ENCODE peak calls at places on chromosomes 6 and 20, in seven cellular contexts. One of them, this sample, is unnamed.

GRCh38 chr6:140774080-140774505 is 1358.6 kb upstream of the GJE1 start:
- DNase-seq in hepatocyte: peak; percentile 48
- DNase-seq in lower lobe of right lung: no peak
- DNase-seq in uterus: no peak
- DNase-seq in PC-9: no peak
- DNase-seq in Panc1: peak; percentile 2
- DNase-seq in adipocyte: peak; percentile 75
- DNase-seq in this sample: no peak

GRCh38 chr20:63518351-63518861 is 2.2 kb upstream of the PPDPF start:
- DNase-seq in hepatocyte: no peak
- DNase-seq in lower lobe of right lung: peak; percentile 41
- DNase-seq in uterus: peak; percentile 20
- DNase-seq in PC-9: no peak
- DNase-seq in Panc1: no peak
- DNase-seq in adipocyte: no peak
- DNase-seq in this sample: no peak

GRCh38 chr6:164377348-164377747 is 932.1 kb downstream of the C6orf118 start:
- DNase-seq in hepatocyte: no peak
- DNase-seq in lower lobe of right lung: no peak
- DNase-seq in uterus: no peak
- DNase-seq in PC-9: no peak
- DNase-seq in Panc1: no peak
- DNase-seq in adipocyte: no peak
- DNase-seq in this sample: no peak

GRCh38 chr6:106886922-106887797 is 87.4 kb downstream of the CD24 start:
- DNase-seq in hepatocyte: peak; percentile 28
- DNase-seq in lower lobe of right lung: no peak
- DNase-seq in uterus: no peak
- DNase-seq in PC-9: no peak
- DNase-seq in Panc1: no peak
- DNase-seq in adipocyte: no peak
- DNase-seq in this sample: no peak

GRCh38 chr6:33944686-33945411 is 141.0 kb upstream of the MLN start:
- DNase-seq in hepatocyte: no peak
- DNase-seq in lower lobe of right lung: no peak
- DNase-seq in uterus: no peak
- DNase-seq in PC-9: no peak
- DNase-seq in Panc1: no peak
- DNase-seq in adipocyte: no peak
- DNase-seq in this sample: no peak

GRCh38 chr20:2866236-2866635 is 7.0 kb upstream of the PTPRA start:
- DNase-seq in hepatocyte: no peak
- DNase-seq in lower lobe of right lung: no peak
- DNase-seq in uterus: no peak
- DNase-seq in PC-9: no peak
- DNase-seq in Panc1: no peak
- DNase-seq in adipocyte: no peak
- DNase-seq in this sample: no peak

GRCh38 chr6:21824431-21825180 is 231.1 kb downstream of the SOX4 start:
- DNase-seq in hepatocyte: no peak
- DNase-seq in lower lobe of right lung: no peak
- DNase-seq in uterus: no peak
- DNase-seq in PC-9: no peak
- DNase-seq in Panc1: no peak
- DNase-seq in adipocyte: no peak
- DNase-seq in this sample: no peak

GRCh38 chr6:121441477-121441876 is 6.0 kb downstream of the GJA1 start:
- DNase-seq in hepatocyte: no peak
- DNase-seq in lower lobe of right lung: no peak
- DNase-seq in uterus: no peak
- DNase-seq in PC-9: no peak
- DNase-seq in Panc1: no peak
- DNase-seq in adipocyte: peak; percentile 6
- DNase-seq in this sample: no peak

DNA sequence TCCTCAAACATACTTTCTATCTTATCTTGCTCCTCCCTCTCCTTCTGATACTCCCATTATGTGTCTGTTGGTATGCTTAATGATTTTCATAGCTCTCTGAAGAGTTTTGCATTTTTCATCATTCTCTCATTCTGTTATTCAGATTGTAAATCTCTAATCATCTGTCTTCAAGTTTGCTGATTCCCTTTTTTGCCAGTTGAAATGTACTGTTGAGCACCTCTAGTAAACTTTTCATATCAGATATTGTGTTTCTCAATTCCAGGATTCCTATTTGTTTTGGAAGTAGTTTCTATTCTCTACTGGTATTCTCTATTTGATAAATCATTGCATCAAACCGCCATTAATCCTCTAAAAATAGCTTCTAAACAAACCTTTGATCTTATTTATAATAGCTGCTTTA is 387.7 kb downstream of the PAX1 start:
- DNase-seq in hepatocyte: no peak
- DNase-seq in lower lobe of right lung: no peak
- DNase-seq in uterus: no peak
- DNase-seq in PC-9: no peak
- DNase-seq in Panc1: no peak
- DNase-seq in adipocyte: no peak
- DNase-seq in this sample: no peak
- H3K9me3 ChIP-seq in hepatocyte: no peaks in the 10 kb centered on the region
- H3K9me3 ChIP-seq in lower lobe of right lung: peaks cover 10% of the 10 kb centered on the region
- H3K9me3 ChIP-seq in uterus: no peaks in the 10 kb centered on the region
- H3K9me3 ChIP-seq in PC-9: no peaks in the 10 kb centered on the region
- H3K9me3 ChIP-seq in Panc1: peaks cover 5% of the 10 kb centered on the region
- H3K9me3 ChIP-seq in adipocyte: peaks cover 41% of the 10 kb centered on the region
- H3K9me3 ChIP-seq in this sample: no peaks in the 10 kb centered on the region

GRCh38 chr20:30486103-30486478 is 771.4 kb upstream of the DEFB115 start:
- DNase-seq in hepatocyte: no peak
- DNase-seq in lower lobe of right lung: no peak
- DNase-seq in uterus: no peak
- DNase-seq in PC-9: no peak
- DNase-seq in Panc1: no peak
- DNase-seq in adipocyte: no peak
- DNase-seq in this sample: peak; percentile 21

GRCh38 chr20:30487947-30488926 is 769.2 kb upstream of the DEFB115 start:
- DNase-seq in hepatocyte: no peak
- DNase-seq in lower lobe of right lung: no peak
- DNase-seq in uterus: no peak
- DNase-seq in PC-9: no peak
- DNase-seq in Panc1: no peak
- DNase-seq in adipocyte: no peak
- DNase-seq in this sample: no peak

GRCh38 chr20:30485331-30486102 is 771.9 kb upstream of the DEFB115 start:
- DNase-seq in hepatocyte: no peak
- DNase-seq in lower lobe of right lung: no peak
- DNase-seq in uterus: no peak
- DNase-seq in PC-9: no peak
- DNase-seq in Panc1: no peak
- DNase-seq in adipocyte: no peak
- DNase-seq in this sample: no peak

GRCh38 chr20:30484009-30484748 is 773.3 kb upstream of the DEFB115 start:
- DNase-seq in hepatocyte: no peak
- DNase-seq in lower lobe of right lung: no peak
- DNase-seq in uterus: no peak
- DNase-seq in PC-9: no peak
- DNase-seq in Panc1: no peak
- DNase-seq in adipocyte: no peak
- DNase-seq in this sample: peak; percentile 23

GRCh38 chr20:30484749-30485070 is 772.8 kb upstream of the DEFB115 start:
- DNase-seq in hepatocyte: no peak
- DNase-seq in lower lobe of right lung: no peak
- DNase-seq in uterus: no peak
- DNase-seq in PC-9: no peak
- DNase-seq in Panc1: no peak
- DNase-seq in adipocyte: no peak
- DNase-seq in this sample: peak; percentile 36
- H3K9me3 ChIP-seq in hepatocyte: peaks cover 3% of the 10 kb centered on the region
- H3K9me3 ChIP-seq in lower lobe of right lung: peaks cover 5% of the 10 kb centered on the region
- H3K9me3 ChIP-seq in uterus: no peaks in the 10 kb centered on the region
- H3K9me3 ChIP-seq in PC-9: no peaks in the 10 kb centered on the region
- H3K9me3 ChIP-seq in Panc1: no peaks in the 10 kb centered on the region
- H3K9me3 ChIP-seq in adipocyte: peaks cover 8% of the 10 kb centered on the region
- H3K9me3 ChIP-seq in this sample: peaks cover 42% of the 10 kb centered on the region

GRCh38 chr6:156029296-156029985 is 573.8 kb upstream of the NOX3 start:
- DNase-seq in hepatocyte: no peak
- DNase-seq in lower lobe of right lung: no peak
- DNase-seq in uterus: no peak
- DNase-seq in PC-9: no peak
- DNase-seq in Panc1: no peak
- DNase-seq in adipocyte: no peak
- DNase-seq in this sample: no peak
- H3K9me3 ChIP-seq in hepatocyte: no peaks in the 10 kb centered on the region
- H3K9me3 ChIP-seq in lower lobe of right lung: peaks cover 17% of the 10 kb centered on the region
- H3K9me3 ChIP-seq in uterus: no peaks in the 10 kb centered on the region
- H3K9me3 ChIP-seq in PC-9: peaks cover 3% of the 10 kb centered on the region
- H3K9me3 ChIP-seq in Panc1: peaks cover 7% of the 10 kb centered on the region
- H3K9me3 ChIP-seq in adipocyte: peaks cover 28% of the 10 kb centered on the region
- H3K9me3 ChIP-seq in this sample: peaks cover 8% of the 10 kb centered on the region

GRCh38 chr20:60664106-60664505 is 588.0 kb upstream of the CDH4 start:
- DNase-seq in hepatocyte: no peak
- DNase-seq in lower lobe of right lung: no peak
- DNase-seq in uterus: no peak
- DNase-seq in PC-9: no peak
- DNase-seq in Panc1: no peak
- DNase-seq in adipocyte: no peak
- DNase-seq in this sample: no peak
- H3K9me3 ChIP-seq in hepatocyte: no peaks in the 10 kb centered on the region
- H3K9me3 ChIP-seq in lower lobe of right lung: no peaks in the 10 kb centered on the region
- H3K9me3 ChIP-seq in uterus: no peaks in the 10 kb centered on the region
- H3K9me3 ChIP-seq in PC-9: no peaks in the 10 kb centered on the region
- H3K9me3 ChIP-seq in Panc1: no peaks in the 10 kb centered on the region
- H3K9me3 ChIP-seq in adipocyte: no peaks in the 10 kb centered on the region
- H3K9me3 ChIP-seq in this sample: no peaks in the 10 kb centered on the region

DNA sequence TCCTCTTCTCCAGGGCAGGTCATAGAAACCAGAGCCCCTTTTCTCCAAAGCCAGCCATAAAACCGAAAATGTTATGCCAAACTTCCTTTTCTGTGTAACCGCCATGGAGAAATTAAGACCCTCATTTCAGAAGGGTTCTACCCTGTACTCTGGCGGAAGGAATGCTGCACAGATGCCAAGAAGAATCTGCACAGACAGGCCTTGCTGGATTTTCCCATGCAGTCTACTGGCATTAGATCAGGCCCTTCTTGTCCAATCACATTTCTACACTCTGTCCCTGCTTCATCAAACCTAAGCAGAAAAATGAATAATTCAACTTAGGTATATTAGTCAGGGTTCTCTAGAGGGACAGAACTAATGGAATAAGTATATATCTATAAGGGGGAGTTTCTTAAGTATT is 43.2 kb upstream of the MC3R start:
- DNase-seq in hepatocyte: no peak
- DNase-seq in lower lobe of right lung: no peak
- DNase-seq in uterus: no peak
- DNase-seq in PC-9: no peak
- DNase-seq in Panc1: no peak
- DNase-seq in adipocyte: no peak
- DNase-seq in this sample: no peak
- H3K9me3 ChIP-seq in hepatocyte: no peaks in the 10 kb centered on the region
- H3K9me3 ChIP-seq in lower lobe of right lung: peaks cover 4% of the 10 kb centered on the region
- H3K9me3 ChIP-seq in uterus: no peaks in the 10 kb centered on the region
- H3K9me3 ChIP-seq in PC-9: peaks cover 4% of the 10 kb centered on the region
- H3K9me3 ChIP-seq in Panc1: peaks cover 5% of the 10 kb centered on the region
- H3K9me3 ChIP-seq in adipocyte: peaks cover 7% of the 10 kb centered on the region
- H3K9me3 ChIP-seq in this sample: peaks cover 22% of the 10 kb centered on the region

GRCh38 chr20:12293900-12294299 is 376.2 kb downstream of the BTBD3 start:
- DNase-seq in hepatocyte: no peak
- DNase-seq in lower lobe of right lung: no peak
- DNase-seq in uterus: no peak
- DNase-seq in PC-9: no peak
- DNase-seq in Panc1: no peak
- DNase-seq in adipocyte: no peak
- DNase-seq in this sample: no peak

GRCh38 chr20:12289476-12289875 is 371.8 kb downstream of the BTBD3 start:
- DNase-seq in hepatocyte: no peak
- DNase-seq in lower lobe of right lung: no peak
- DNase-seq in uterus: no peak
- DNase-seq in PC-9: no peak
- DNase-seq in Panc1: no peak
- DNase-seq in adipocyte: no peak
- DNase-seq in this sample: no peak

GRCh38 chr20:12291386-12291785 is 373.7 kb downstream of the BTBD3 start:
- DNase-seq in hepatocyte: no peak
- DNase-seq in lower lobe of right lung: no peak
- DNase-seq in uterus: no peak
- DNase-seq in PC-9: no peak
- DNase-seq in Panc1: no peak
- DNase-seq in adipocyte: no peak
- DNase-seq in this sample: no peak

DNA sequence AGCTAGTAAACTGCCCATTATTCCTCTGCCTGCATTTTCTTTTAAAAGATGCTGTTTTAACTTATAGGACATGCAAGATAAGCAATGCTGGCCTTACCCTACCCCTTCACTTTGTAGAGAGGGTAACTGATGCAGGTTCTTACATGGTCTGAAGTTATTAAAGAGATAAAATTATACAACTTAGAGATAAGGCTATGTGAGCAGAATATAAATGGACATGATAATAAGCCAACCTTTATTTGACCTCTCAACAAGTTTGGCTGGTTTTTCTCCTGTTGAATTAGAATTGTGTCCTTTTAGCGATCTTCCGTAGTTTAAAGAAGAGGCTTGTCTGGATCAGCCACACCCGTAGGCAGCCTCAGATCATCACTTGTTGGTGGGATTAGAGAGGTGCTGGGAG is 377.0 kb downstream of the BTBD3 start:
- DNase-seq in hepatocyte: no peak
- DNase-seq in lower lobe of right lung: no peak
- DNase-seq in uterus: no peak
- DNase-seq in PC-9: no peak
- DNase-seq in Panc1: no peak
- DNase-seq in adipocyte: no peak
- DNase-seq in this sample: no peak
- H3K9me3 ChIP-seq in hepatocyte: no peaks in the 10 kb centered on the region
- H3K9me3 ChIP-seq in lower lobe of right lung: peaks cover 19% of the 10 kb centered on the region
- H3K9me3 ChIP-seq in uterus: no peaks in the 10 kb centered on the region
- H3K9me3 ChIP-seq in PC-9: no peaks in the 10 kb centered on the region
- H3K9me3 ChIP-seq in Panc1: no peaks in the 10 kb centered on the region
- H3K9me3 ChIP-seq in adipocyte: peaks cover 11% of the 10 kb centered on the region
- H3K9me3 ChIP-seq in this sample: peaks cover 14% of the 10 kb centered on the region

GRCh38 chr6:110800839-110801196 is 14.5 kb downstream of the CDK19 start:
- DNase-seq in hepatocyte: no peak
- DNase-seq in lower lobe of right lung: no peak
- DNase-seq in uterus: no peak
- DNase-seq in PC-9: no peak
- DNase-seq in Panc1: no peak
- DNase-seq in adipocyte: no peak
- DNase-seq in this sample: no peak

GRCh38 chr6:110799181-110799580 is 16.1 kb downstream of the CDK19 start:
- DNase-seq in hepatocyte: no peak
- DNase-seq in lower lobe of right lung: no peak
- DNase-seq in uterus: no peak
- DNase-seq in PC-9: no peak
- DNase-seq in Panc1: no peak
- DNase-seq in adipocyte: no peak
- DNase-seq in this sample: no peak

GRCh38 chr6:110799655-110800054 is 15.6 kb downstream of the CDK19 start:
- DNase-seq in hepatocyte: no peak
- DNase-seq in lower lobe of right lung: no peak
- DNase-seq in uterus: no peak
- DNase-seq in PC-9: no peak
- DNase-seq in Panc1: no peak
- DNase-seq in adipocyte: no peak
- DNase-seq in this sample: no peak

GRCh38 chr6:110800181-110800838 is 15.0 kb downstream of the CDK19 start:
- DNase-seq in hepatocyte: no peak
- DNase-seq in lower lobe of right lung: no peak
- DNase-seq in uterus: no peak
- DNase-seq in PC-9: no peak
- DNase-seq in Panc1: no peak
- DNase-seq in adipocyte: no peak
- DNase-seq in this sample: no peak
- H3K9me3 ChIP-seq in hepatocyte: no peaks in the 10 kb centered on the region
- H3K9me3 ChIP-seq in lower lobe of right lung: no peaks in the 10 kb centered on the region
- H3K9me3 ChIP-seq in uterus: no peaks in the 10 kb centered on the region
- H3K9me3 ChIP-seq in PC-9: no peaks in the 10 kb centered on the region
- H3K9me3 ChIP-seq in Panc1: no peaks in the 10 kb centered on the region
- H3K9me3 ChIP-seq in adipocyte: peaks cover 8% of the 10 kb centered on the region
- H3K9me3 ChIP-seq in this sample: no peaks in the 10 kb centered on the region

GRCh38 chr20:31278178-31278577 is 20.7 kb downstream of the DEFB115 start:
- DNase-seq in hepatocyte: no peak
- DNase-seq in lower lobe of right lung: no peak
- DNase-seq in uterus: no peak
- DNase-seq in PC-9: no peak
- DNase-seq in Panc1: no peak
- DNase-seq in adipocyte: no peak
- DNase-seq in this sample: no peak
- H3K9me3 ChIP-seq in hepatocyte: peaks cover 9% of the 10 kb centered on the region
- H3K9me3 ChIP-seq in lower lobe of right lung: peaks cover 3% of the 10 kb centered on the region
- H3K9me3 ChIP-seq in uterus: no peaks in the 10 kb centered on the region
- H3K9me3 ChIP-seq in PC-9: no peaks in the 10 kb centered on the region
- H3K9me3 ChIP-seq in Panc1: no peaks in the 10 kb centered on the region
- H3K9me3 ChIP-seq in adipocyte: no peaks in the 10 kb centered on the region
- H3K9me3 ChIP-seq in this sample: peaks cover 11% of the 10 kb centered on the region

This sample was measured in Caco-2.